ENCODE peak calls at places on chromosome 11, in six cellular contexts. One of them, this sample, is unnamed.

GRCh38 chr11:36512016-36512415 is 1.9 kb upstream of the TRAF6 start:
- DNase-seq in GM12892: no peak
- DNase-seq in H1: no peak
- DNase-seq in vagina: no peak
- DNase-seq in HCT116: no peak
- DNase-seq in GM12891: no peak
- DNase-seq in this sample: no peak

GRCh38 chr11:46856605-46857339 is 10.7 kb upstream of the CKAP5 start:
- DNase-seq in H1: no peak
- DNase-seq in GM12891: no peak
- DNase-seq in GM12892: no peak
- DNase-seq in HCT116: no peak
- DNase-seq in vagina: no peak
- DNase-seq in this sample: no peak

GRCh38 chr11:131766637-131767036 is 396.2 kb downstream of the NTM start:
- DNase-seq in H1: no peak
- DNase-seq in GM12892: no peak
- DNase-seq in vagina: no peak
- DNase-seq in GM12891: no peak
- DNase-seq in HCT116: no peak
- DNase-seq in this sample: no peak

GRCh38 chr11:12185914-12186313 is 75.5 kb downstream of the MICAL2 start:
- DNase-seq in HCT116: no peak
- DNase-seq in GM12891: no peak
- DNase-seq in vagina: no peak
- DNase-seq in H1: no peak
- DNase-seq in GM12892: no peak
- DNase-seq in this sample: no peak

GRCh38 chr11:61445535-61445934 is 15.6 kb downstream of the SDHAF2 start:
- DNase-seq in HCT116: no peak
- DNase-seq in GM12892: no peak
- DNase-seq in GM12891: no peak
- DNase-seq in vagina: no peak
- DNase-seq in H1: no peak
- DNase-seq in this sample: no peak

GRCh38 chr11:11993814-11994213 is 14.6 kb downstream of the DKK3 start:
- DNase-seq in GM12891: no peak
- DNase-seq in H1: no peak
- DNase-seq in HCT116: peak
- DNase-seq in vagina: no peak
- DNase-seq in GM12892: no peak
- DNase-seq in this sample: no peak

GRCh38 chr11:36391062-36391461 is 95.0 kb downstream of the PRR5L start:
- DNase-seq in HCT116: no peak
- DNase-seq in GM12892: no peak
- DNase-seq in vagina: no peak
- DNase-seq in GM12891: no peak
- DNase-seq in H1: no peak
- DNase-seq in this sample: no peak

GRCh38 chr11:76314741-76315090 is 66.2 kb downstream of the THAP12 start:
- DNase-seq in H1: no peak
- DNase-seq in vagina: no peak
- DNase-seq in GM12891: no peak
- DNase-seq in GM12892: no peak
- DNase-seq in HCT116: no peak
- DNase-seq in this sample: no peak

GRCh38 chr11:28346209-28346608 is 238.0 kb downstream of the METTL15 start:
- DNase-seq in HCT116: no peak
- DNase-seq in H1: no peak
- DNase-seq in GM12891: no peak
- DNase-seq in vagina: no peak
- DNase-seq in GM12892: no peak
- DNase-seq in this sample: no peak

GRCh38 chr11:76388408-76388807 is 7.3 kb downstream of the GVQW3 start:
- DNase-seq in vagina: no peak
- DNase-seq in H1: no peak
- DNase-seq in HCT116: no peak
- DNase-seq in GM12891: no peak
- DNase-seq in GM12892: no peak
- DNase-seq in this sample: no peak

GRCh38 chr11:9561279-9561982 is 12.0 kb upstream of the WEE1 start:
- DNase-seq in GM12892: no peak
- DNase-seq in HCT116: no peak
- DNase-seq in GM12891: no peak
- DNase-seq in vagina: no peak
- DNase-seq in H1: no peak
- DNase-seq in this sample: no peak

GRCh38 chr11:3986301-3986700 is 108.3 kb upstream of the RRM1 start:
- DNase-seq in vagina: no peak
- DNase-seq in GM12892: no peak
- DNase-seq in HCT116: no peak
- DNase-seq in GM12891: no peak
- DNase-seq in H1: no peak
- DNase-seq in this sample: no peak

GRCh38 chr11:1569251-1569780 is 2.8 kb downstream of the DUSP8 start:
- DNase-seq in HCT116: no peak
- DNase-seq in GM12892: no peak
- DNase-seq in GM12891: no peak
- DNase-seq in H1: no peak
- DNase-seq in vagina: no peak
- DNase-seq in this sample: no peak

GRCh38 chr11:35623708-35624168 is 5.5 kb downstream of the FJX1 start:
- DNase-seq in H1: no peak
- DNase-seq in GM12891: no peak
- DNase-seq in HCT116: no peak
- DNase-seq in GM12892: no peak
- DNase-seq in vagina: no peak
- DNase-seq in this sample: no peak

GRCh38 chr11:67027943-67028542 is 5.1 kb downstream of the SYT12 start:
- DNase-seq in H1: no peak
- DNase-seq in HCT116: no peak
- DNase-seq in GM12892: no peak
- DNase-seq in GM12891: no peak
- DNase-seq in vagina: no peak
- DNase-seq in this sample: no peak

GRCh38 chr11:35141538-35141937 is 2.6 kb downstream of the CD44 start:
- DNase-seq in HCT116: no peak
- DNase-seq in GM12891: no peak
- DNase-seq in vagina: no peak
- DNase-seq in H1: no peak
- DNase-seq in GM12892: no peak
- DNase-seq in this sample: peak

GRCh38 chr11:75858613-75859012 is 43.6 kb downstream of the UVRAG start:
- DNase-seq in HCT116: no peak
- DNase-seq in GM12891: no peak
- DNase-seq in H1: no peak
- DNase-seq in vagina: no peak
- DNase-seq in GM12892: no peak
- DNase-seq in this sample: no peak

GRCh38 chr11:106381895-106382294 is 304.4 kb downstream of the AASDHPPT start:
- DNase-seq in GM12892: no peak
- DNase-seq in GM12891: no peak
- DNase-seq in HCT116: no peak
- DNase-seq in vagina: no peak
- DNase-seq in H1: no peak
- DNase-seq in this sample: no peak

GRCh38 chr11:106495046-106495445 is 417.6 kb downstream of the AASDHPPT start:
- DNase-seq in GM12892: no peak
- DNase-seq in vagina: no peak
- DNase-seq in GM12891: no peak
- DNase-seq in HCT116: no peak
- DNase-seq in H1: no peak
- DNase-seq in this sample: no peak

GRCh38 chr11:114132427-114132826 is 72.9 kb downstream of the ZBTB16 start:
- DNase-seq in GM12892: no peak
- DNase-seq in HCT116: no peak
- DNase-seq in GM12891: no peak
- DNase-seq in H1: no peak
- DNase-seq in vagina: no peak
- DNase-seq in this sample: no peak

GRCh38 chr11:10633261-10633660 is 60.3 kb downstream of the IRAG1 start:
- DNase-seq in GM12892: no peak
- DNase-seq in HCT116: no peak
- DNase-seq in H1: no peak
- DNase-seq in GM12891: no peak
- DNase-seq in vagina: no peak
- DNase-seq in this sample: no peak

GRCh38 chr11:66189031-66189745 is 79.3 kb upstream of the RAB1B start:
- DNase-seq in HCT116: no peak
- DNase-seq in H1: no peak
- DNase-seq in GM12891: no peak
- DNase-seq in vagina: no peak
- DNase-seq in GM12892: no peak
- DNase-seq in this sample: no peak

GRCh38 chr11:44848203-44848962 is 102.3 kb downstream of the TP53I11 start:
- DNase-seq in GM12891: no peak
- DNase-seq in GM12892: no peak
- DNase-seq in H1: no peak
- DNase-seq in HCT116: no peak
- DNase-seq in vagina: no peak
- DNase-seq in this sample: no peak

GRCh38 chr11:31412946-31413345 is 43.3 kb downstream of the DNAJC24 start:
- DNase-seq in vagina: no peak
- DNase-seq in GM12891: no peak
- DNase-seq in H1: no peak
- DNase-seq in HCT116: no peak
- DNase-seq in GM12892: no peak
- DNase-seq in this sample: no peak

GRCh38 chr11:19594326-19594725 is 118.3 kb upstream of the NAV2 start:
- DNase-seq in HCT116: no peak
- DNase-seq in H1: no peak
- DNase-seq in vagina: no peak
- DNase-seq in GM12891: no peak
- DNase-seq in GM12892: no peak
- DNase-seq in this sample: no peak

GRCh38 chr11:114605370-114605769 is 9.8 kb upstream of the NXPE4 start:
- DNase-seq in H1: no peak
- DNase-seq in HCT116: no peak
- DNase-seq in GM12891: no peak
- DNase-seq in GM12892: no peak
- DNase-seq in vagina: peak
- DNase-seq in this sample: peak

DNA sequence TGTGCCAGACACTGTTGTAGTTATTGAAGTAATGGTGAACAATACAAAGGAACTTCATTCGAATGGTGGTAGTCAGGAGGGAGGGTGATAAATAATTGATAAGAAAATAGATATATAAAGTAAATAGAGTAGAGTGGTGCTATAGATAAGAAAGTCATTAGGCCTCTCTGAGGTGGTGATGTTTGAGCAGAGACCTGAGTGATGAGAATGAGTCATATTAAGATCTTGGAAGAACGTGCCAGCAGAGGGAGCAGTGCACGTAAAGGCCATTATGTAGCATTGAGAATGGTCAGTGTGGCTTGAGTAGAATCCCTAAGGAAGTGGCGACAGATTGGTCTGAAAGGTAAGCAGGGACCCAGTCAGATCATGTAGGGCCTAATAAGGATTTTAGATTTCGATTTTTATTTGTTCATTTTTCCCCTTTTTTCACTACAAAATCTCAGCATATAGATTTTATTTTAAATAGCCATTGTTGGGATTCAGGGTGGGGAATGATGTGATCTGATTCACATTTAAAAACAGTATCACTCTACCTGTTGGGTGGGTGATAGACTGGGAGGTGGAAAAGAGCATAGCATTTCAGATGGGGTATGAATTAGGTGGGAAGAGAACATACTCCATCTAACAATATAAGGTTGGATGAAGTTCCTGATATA is 44.7 kb downstream of the CCDC90B start:
- DNase-seq in GM12891: no peak
- DNase-seq in GM12892: no peak
- DNase-seq in H1: peak
- DNase-seq in vagina: no peak
- DNase-seq in HCT116: peak
- DNase-seq in this sample: no peak
- TF ChIP-seq POLR2AphosphoS5 in GM12891: no peak
- TF ChIP-seq POLR2AphosphoS5 in GM12892: no peak
- TF ChIP-seq POLR2AphosphoS5 in H1: no peak
- TF ChIP-seq POLR2AphosphoS5 in vagina: no peak
- TF ChIP-seq POLR2AphosphoS5 in HCT116: no peak
- TF ChIP-seq POLR2AphosphoS5 in this sample: no peak

DNA sequence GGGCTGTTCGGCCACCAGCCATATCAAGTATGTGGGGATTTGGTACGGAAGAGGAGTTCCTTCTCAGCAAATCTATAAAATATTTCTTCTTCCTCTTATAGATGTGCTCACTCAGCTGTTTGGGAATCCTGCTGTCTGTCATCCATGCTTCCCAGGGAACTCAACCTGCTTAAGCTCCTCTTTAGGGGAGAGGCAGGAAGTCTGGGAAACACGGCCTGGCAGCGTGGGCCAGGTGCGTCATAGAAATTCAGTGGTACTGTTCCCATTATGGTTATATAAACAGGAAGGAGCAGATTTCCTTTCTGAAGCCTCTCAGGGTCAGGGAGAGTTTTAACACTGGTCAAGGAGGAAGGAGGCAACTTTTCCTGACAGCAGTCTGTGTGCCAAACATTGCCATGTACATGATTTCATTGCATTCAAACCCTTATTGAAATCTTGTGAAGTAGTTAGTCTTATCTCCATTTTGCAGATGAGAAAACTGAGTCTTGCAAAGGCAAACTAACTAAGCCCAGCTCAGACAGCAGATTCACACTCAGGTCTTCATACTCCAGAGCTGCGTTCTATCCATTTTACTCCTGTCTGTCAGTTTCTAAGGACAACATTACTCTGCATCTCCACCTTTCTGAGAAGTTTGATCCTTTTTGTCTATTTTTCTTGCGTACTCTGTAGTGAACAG is 35.4 kb upstream of the AMOTL1 start:
- DNase-seq in GM12891: no peak
- DNase-seq in GM12892: no peak
- DNase-seq in HCT116: no peak
- DNase-seq in H1: no peak
- DNase-seq in vagina: no peak
- DNase-seq in this sample: peak
- TF ChIP-seq POLR2AphosphoS5 in GM12891: no peak
- TF ChIP-seq POLR2AphosphoS5 in GM12892: no peak
- TF ChIP-seq POLR2AphosphoS5 in HCT116: no peak
- TF ChIP-seq POLR2AphosphoS5 in H1: no peak
- TF ChIP-seq POLR2AphosphoS5 in vagina: no peak
- TF ChIP-seq POLR2AphosphoS5 in this sample: peak

DNA sequence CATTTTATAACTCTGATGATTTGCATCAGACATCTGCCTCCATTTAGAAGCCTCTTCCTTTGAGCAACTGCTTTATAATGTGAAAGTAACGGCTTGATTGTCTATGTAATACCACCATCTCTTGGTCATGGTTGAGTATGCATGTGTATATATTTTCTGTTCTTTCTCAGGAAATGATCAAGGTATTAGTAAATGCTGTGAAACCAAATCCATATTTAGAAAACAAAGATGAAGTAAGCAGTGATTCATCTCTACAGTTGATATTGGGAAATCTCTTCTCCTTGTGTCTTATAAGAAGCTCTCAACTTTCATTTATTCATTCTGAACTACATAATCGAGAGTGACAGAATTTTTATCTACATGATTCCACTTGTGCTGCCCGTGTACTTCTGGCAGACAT is 104.6 kb upstream of the ANO3 start:
- DNase-seq in vagina: no peak
- DNase-seq in GM12891: no peak
- DNase-seq in HCT116: no peak
- DNase-seq in H1: no peak
- DNase-seq in GM12892: no peak
- DNase-seq in this sample: no peak
- TF ChIP-seq POLR2AphosphoS5 in vagina: no peak
- TF ChIP-seq POLR2AphosphoS5 in GM12891: no peak
- TF ChIP-seq POLR2AphosphoS5 in HCT116: no peak
- TF ChIP-seq POLR2AphosphoS5 in H1: no peak
- TF ChIP-seq POLR2AphosphoS5 in GM12892: no peak
- TF ChIP-seq POLR2AphosphoS5 in this sample: no peak

GRCh38 chr11:23310276-23310675 is 450.0 kb upstream of the CCDC179 start:
- DNase-seq in GM12891: no peak
- DNase-seq in vagina: no peak
- DNase-seq in H1: no peak
- DNase-seq in GM12892: no peak
- DNase-seq in HCT116: no peak
- DNase-seq in this sample: no peak
- TF ChIP-seq POLR2AphosphoS5 in GM12891: no peak
- TF ChIP-seq POLR2AphosphoS5 in vagina: no peak
- TF ChIP-seq POLR2AphosphoS5 in H1: no peak
- TF ChIP-seq POLR2AphosphoS5 in GM12892: no peak
- TF ChIP-seq POLR2AphosphoS5 in HCT116: no peak
- TF ChIP-seq POLR2AphosphoS5 in this sample: no peak

This sample was measured in esophagus muscularis mucosa.